ENCODE peak calls at places on chromosomes 12 and 14, in seven cellular contexts. M is tibial nerve; F is heart left ventricle; V is tibial artery; O is uterus; J is endodermal cell; H is effector memory CD4-positive, alpha-beta T cell. U is an unnamed sample.

GRCh38 chr14:56814468-56815074 is 4.3 kb upstream of the OTX2 start:
- DNase-seq in V (no peak), O (no peak), F (no peak), H (no peak), J (peak; percentile 76), M (no peak), U (no peak)

GRCh38 chr12:104055686-104056388 is 5.8 kb upstream of the GLT8D2 start:
- DNase-seq in M (no peak), V (no peak), H (no peak), O (peak; percentile 49), J (no peak), F (peak; percentile 94), U (peak; percentile 66)

GRCh38 chr12:51023625-51024395 is 2.4 kb downstream of the SLC11A2 start:
- DNase-seq in O (no peak), V (no peak), F (no peak), J (no peak), M (no peak), H (no peak), U (no peak)

GRCh38 chr14:19947413-19948090 is 16.8 kb downstream of the OR4K1 start:
- DNase-seq in V (no peak), M (no peak), J (no peak), O (no peak), F (no peak), H (no peak), U (no peak)

GRCh38 chr14:39339003-39339402 is 93.2 kb downstream of the FBXO33 start:
- DNase-seq in M (no peak), J (peak; percentile 81), F (no peak), H (no peak), V (no peak), O (no peak), U (no peak)

GRCh38 chr14:89618821-89619551 is 202.0 kb upstream of the FOXN3 start:
- DNase-seq in O (peak; percentile 59), M (peak; percentile 22), H (peak; percentile 40), F (peak; percentile 78), J (peak; percentile 91), V (peak; percentile 77), U (peak; percentile 79)

GRCh38 chr14:94461526-94462218 is 9.1 kb upstream of the SERPINA11 start:
- DNase-seq in M (no peak), V (no peak), F (no peak), J (peak; percentile 30), O (no peak), H (no peak), U (no peak)

GRCh38 chr12:99809921-99810320 is 162.4 kb downstream of the GARIN6 start:
- DNase-seq in M (no peak), F (no peak), O (no peak), J (no peak), V (no peak), H (no peak), U (no peak)

GRCh38 chr12:1907652-1908611 is 10.5 kb downstream of the CACNA2D4 start:
- DNase-seq in O (peak; percentile 9), V (peak; percentile 54), M (no peak), J (peak; percentile 82), F (no peak), H (peak; percentile 12), U (no peak)

GRCh38 chr14:95225251-95225887 is 68.0 kb upstream of the DICER1 start:
- DNase-seq in F (no peak), M (no peak), H (no peak), O (no peak), V (no peak), J (no peak), U (no peak)

GRCh38 chr12:24915501-24915900 is 33.4 kb downstream of the BCAT1 start:
- DNase-seq in O (no peak), M (no peak), J (no peak), V (no peak), H (no peak), F (no peak), U (no peak)

GRCh38 chr12:115872919-115873357 is 404.6 kb downstream of the MED13L start:
- DNase-seq in H (no peak), F (no peak), M (no peak), V (no peak), O (no peak), J (peak; percentile 90), U (no peak)

GRCh38 chr12:51752490-51752889 is 96.0 kb downstream of the FIGNL2 start:
- DNase-seq in V (no peak), J (peak; percentile 67), H (no peak), M (peak; percentile 30), F (peak; percentile 79), O (peak; percentile 31), U (peak; percentile 76)

GRCh38 chr12:18382486-18382885 is 121.2 kb downstream of the PIK3C2G start:
- DNase-seq in O (no peak), F (no peak), V (no peak), H (no peak), M (no peak), J (no peak), U (no peak)

GRCh38 chr12:79127268-79127895 is 262.8 kb downstream of the SYT1 start:
- DNase-seq in H (no peak), V (no peak), J (no peak), O (no peak), M (no peak), F (no peak), U (no peak)

GRCh38 chr12:5220835-5221234 is 177.2 kb downstream of the KCNA5 start:
- DNase-seq in O (no peak), M (no peak), V (no peak), J (peak; percentile 69), H (no peak), F (no peak), U (no peak)

DNA sequence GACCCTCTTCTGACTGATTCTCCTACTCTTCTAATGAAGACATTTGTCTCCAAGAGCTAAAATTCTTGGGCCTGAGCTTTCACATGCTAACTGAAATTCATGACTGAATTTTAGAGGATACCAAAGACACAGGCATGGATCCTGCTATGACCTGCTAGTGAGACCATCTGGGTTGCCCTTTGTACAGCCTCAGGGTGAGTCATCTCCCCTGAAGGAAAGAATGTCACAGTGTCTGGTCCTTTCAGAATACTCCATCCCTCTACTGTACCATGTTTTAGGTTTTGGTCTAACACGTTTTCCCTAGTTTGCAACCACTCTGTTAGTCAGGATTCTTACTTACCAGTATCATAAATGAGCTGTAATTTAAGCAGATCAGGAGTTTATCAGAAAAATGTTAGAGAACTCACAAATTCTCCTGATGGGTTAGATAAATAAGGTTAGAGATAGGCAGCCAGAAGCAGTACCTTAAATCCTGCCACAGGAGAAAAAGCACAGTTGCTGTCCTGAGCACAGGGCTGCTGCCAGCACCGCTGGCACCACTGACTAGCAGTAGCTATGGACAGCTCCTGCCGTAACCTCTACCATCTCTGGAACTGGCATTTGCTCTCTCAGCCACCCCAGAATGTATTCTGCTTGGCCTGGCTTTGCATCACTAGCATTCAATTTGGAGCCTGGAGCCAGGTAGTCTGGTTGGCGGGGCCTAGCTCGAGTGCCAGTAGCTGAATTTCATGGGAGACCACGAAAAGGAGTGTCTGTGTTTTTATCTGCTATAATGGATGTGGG is 127.6 kb downstream of the ANO6 start:
- DNase-seq in O (no peak), M (no peak), V (no peak), H (no peak), J (no peak), F (peak; percentile 53), U (peak; percentile 35)
- H3K4me3 ChIP-seq in O (no peak overlapping the region), M (no peak overlapping the region), V (no peak overlapping the region), H (no peak overlapping the region), J (no peak overlapping the region), F (no peak overlapping the region), U (no peak overlapping the region)

GRCh38 chr12:114063435-114063834 is 97.3 kb upstream of the RBM19 start:
- DNase-seq in H (no peak), M (no peak), J (peak; percentile 82), V (no peak), O (no peak), F (no peak), U (no peak)
- H3K4me3 ChIP-seq in H (no peak overlapping the region), M (no peak overlapping the region), J (no peak overlapping the region), V (no peak overlapping the region), O (no peak overlapping the region), F (no peak overlapping the region), U (no peak overlapping the region)

GRCh38 chr12:94263011-94263786 is 114.8 kb downstream of the PLXNC1 start:
- DNase-seq in J (peak; percentile 61), F (no peak), O (peak; percentile 28), V (no peak), H (peak; percentile 33), M (no peak), U (no peak)
- H3K4me3 ChIP-seq in J (no peak overlapping the region), F (peak overlapping the region; percentile 49), O (peak overlapping the region; percentile 52), V (peak overlapping the region; percentile 56), H (peak overlapping the region; percentile 82), M (peak overlapping the region; percentile 40), U (peak overlapping the region; percentile 63)

GRCh38 chr14:75259510-75259855 is 19.1 kb upstream of the FOS start:
- DNase-seq in M (no peak), O (no peak), J (no peak), V (no peak), H (no peak), F (no peak), U (no peak)
- H3K4me3 ChIP-seq in M (peak overlapping the region; percentile 32), O (peak overlapping the region; percentile 36), J (peak overlapping the region; percentile 81), V (peak overlapping the region; percentile 45), H (peak overlapping the region; percentile 49), F (peak overlapping the region; percentile 47), U (peak overlapping the region; percentile 22)

GRCh38 chr14:64554551-64554950 is 4.8 kb downstream of the PPP1R36 start:
- DNase-seq in H (no peak), M (no peak), V (no peak), F (no peak), J (no peak), O (no peak), U (no peak)

GRCh38 chr14:64549016-64549415 is 745 bp upstream of the PPP1R36 start:
- DNase-seq in J (no peak), V (no peak), H (no peak), M (no peak), F (no peak), O (no peak), U (no peak)

GRCh38 chr14:64550539-64551333 is 975 bp downstream of the PPP1R36 start:
- DNase-seq in F (no peak), M (no peak), J (no peak), V (no peak), H (no peak), O (no peak), U (no peak)

GRCh38 chr14:64544607-64545312 is 4.2 kb downstream of the HSPA2 start:
- DNase-seq in O (no peak), M (no peak), H (no peak), V (no peak), F (no peak), J (no peak), U (no peak)

GRCh38 chr14:64549805-64550538 is at the start of gene PPP1R36:
- DNase-seq in V (no peak), M (no peak), F (no peak), H (peak; percentile 9), O (no peak), J (peak; percentile 56), U (no peak)
- H3K4me3 ChIP-seq in V (peak within 1 kb of the TSS; percentile 28), M (peak within 1 kb of the TSS; percentile 20), F (peak within 1 kb of the TSS; percentile 37), H (peak within 1 kb of the TSS; percentile 39), O (peak within 1 kb of the TSS; percentile 35), J (peak within 1 kb of the TSS; percentile 77), U (peak within 1 kb of the TSS; percentile 57)

GRCh38 chr14:41623737-41624136 is 17.1 kb downstream of the LRFN5 start:
- DNase-seq in M (no peak), V (no peak), O (no peak), H (no peak), F (no peak), J (no peak), U (no peak)
- H3K4me3 ChIP-seq in M (no peak overlapping the region), V (no peak overlapping the region), O (no peak overlapping the region), H (no peak overlapping the region), F (no peak overlapping the region), J (no peak overlapping the region), U (no peak overlapping the region)

DNA sequence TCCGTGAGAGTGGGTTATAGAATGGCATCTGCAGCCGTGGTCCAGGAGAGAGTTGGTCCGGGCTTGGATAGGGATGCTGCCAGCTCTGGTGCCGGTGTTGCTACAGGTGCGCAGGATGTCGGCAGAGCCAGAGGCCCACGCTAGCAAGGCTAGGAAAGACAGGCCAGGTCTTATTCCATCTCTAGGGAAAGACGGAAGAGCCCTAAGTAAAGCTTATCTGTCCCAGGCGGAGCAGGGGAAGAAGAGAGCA is 485 bp upstream of the PSME1 start:
- DNase-seq in V (no peak), O (no peak), J (no peak), M (no peak), H (no peak), F (no peak), U (no peak)
- H3K4me3 ChIP-seq in V (peak overlapping the region; percentile 87), O (peak overlapping the region; percentile 97), J (peak overlapping the region; percentile 82), M (peak overlapping the region; percentile 76), H (peak overlapping the region; percentile 100), F (peak overlapping the region; percentile 97), U (peak overlapping the region; percentile 100)

U was measured in heart right ventricle.